ENCODE peak calls at places on chromosomes 7 and 10, in six cellular contexts. E, A, H, Y, S and L are unnamed samples.

GRCh38 chr7:137930616-137931015 is 71.3 kb downstream of the CREB3L2 start:
- DNase-seq in E (no peak), A (peak), H (peak), Y (no peak), S (peak), L (no peak)

GRCh38 chr7:362416-363096 is 72.6 kb downstream of the FOXL3 start:
- DNase-seq in E (no peak), A (peak), H (no peak), Y (no peak), S (no peak), L (no peak)

GRCh38 chr7:101725911-101726310 is 91.5 kb upstream of the CUX1 start:
- DNase-seq in E (no peak), A (no peak), H (no peak), Y (no peak), S (no peak), L (no peak)

GRCh38 chr10:75398238-75398629 is 3.3 kb downstream of the ZNF503 start:
- DNase-seq in E (no peak), A (no peak), H (peak), Y (no peak), S (no peak), L (no peak)

GRCh38 chr7:69670701-69671100 is 72.4 kb downstream of the AUTS2 start:
- DNase-seq in E (no peak), A (no peak), H (no peak), Y (no peak), S (no peak), L (no peak)

GRCh38 chr10:73413108-73413527 is 740 bp downstream of the ANXA7 start:
- DNase-seq in E (no peak), A (no peak), H (no peak), Y (peak), S (peak), L (no peak)

GRCh38 chr7:143322646-143323343 is 6.9 kb downstream of the CLCN1 start:
- DNase-seq in E (no peak), A (no peak), H (peak), Y (no peak), S (no peak), L (no peak)

GRCh38 chr10:99540673-99541531 is 8.2 kb downstream of the NKX2-3 start:
- DNase-seq in E (no peak), A (no peak), H (peak), Y (no peak), S (peak), L (no peak)

GRCh38 chr10:43322769-43323168 is 48.7 kb upstream of the FXYD4 start:
- DNase-seq in E (peak), A (peak), H (peak), Y (peak), S (peak), L (peak)

GRCh38 chr10:43320226-43320625 is 51.2 kb upstream of the FXYD4 start:
- DNase-seq in E (no peak), A (no peak), H (no peak), Y (no peak), S (no peak), L (no peak)

GRCh38 chr10:43323245-43323644 is 48.2 kb upstream of the FXYD4 start:
- DNase-seq in E (no peak), A (no peak), H (no peak), Y (no peak), S (no peak), L (no peak)

GRCh38 chr10:43324847-43325246 is 46.6 kb upstream of the FXYD4 start:
- DNase-seq in E (no peak), A (no peak), H (no peak), Y (no peak), S (no peak), L (no peak)

GRCh38 chr10:43322321-43322720 is 49.1 kb upstream of the FXYD4 start:
- DNase-seq in E (no peak), A (no peak), H (no peak), Y (no peak), S (no peak), L (no peak)
- H3K4me3 ChIP-seq in E (peak), A (no peak), H (peak), Y (no peak), S (no peak), L (no peak)

DNA sequence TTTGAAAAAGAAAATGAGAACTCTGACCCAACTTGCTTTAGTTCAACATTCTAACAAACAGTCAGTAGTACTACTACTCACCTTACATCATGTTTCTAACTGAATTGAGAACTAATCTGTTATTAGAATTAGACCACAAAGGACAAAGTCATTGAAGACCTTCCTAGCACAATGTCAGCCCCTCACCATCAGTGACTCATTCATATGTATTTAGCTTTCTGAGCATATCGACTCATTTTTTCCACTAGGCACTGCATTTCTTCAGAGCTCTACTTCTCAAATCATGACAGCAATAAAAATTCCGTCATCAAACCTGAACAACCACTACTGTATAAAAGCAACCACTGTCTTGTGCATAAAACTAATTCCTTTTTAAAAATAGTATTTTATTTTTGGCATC is 4.4 kb upstream of the LRRN3 start:
- DNase-seq in E (no peak), A (peak), H (peak), Y (no peak), S (no peak), L (no peak)
- H3K23ac ChIP-seq in E (no peak), A (no peak), H (no peak), Y (no peak), S (no peak), L (no peak)

GRCh38 chr10:52801951-52802350 is 29.4 kb upstream of the MBL2 start:
- DNase-seq in E (no peak), A (no peak), H (no peak), Y (no peak), S (no peak), L (no peak)

GRCh38 chr10:52807803-52808202 is 35.2 kb upstream of the MBL2 start:
- DNase-seq in E (no peak), A (no peak), H (no peak), Y (no peak), S (no peak), L (no peak)

GRCh38 chr10:52805414-52806285 is 33.1 kb upstream of the MBL2 start:
- DNase-seq in E (no peak), A (no peak), H (no peak), Y (no peak), S (no peak), L (no peak)
- H3K4ac ChIP-seq in E (no peak), A (no peak), H (no peak), Y (no peak), S (no peak), L (no peak)

GRCh38 chr10:86964061-86964846 is 4.0 kb upstream of the ADIRF start:
- DNase-seq in E (no peak), A (no peak), H (no peak), Y (no peak), S (no peak), L (no peak)
- H3K4me3 ChIP-seq in E (no peak), A (no peak), H (no peak), Y (no peak), S (no peak), L (no peak)

GRCh38 chr10:132533571-132534260 is 3.9 kb upstream of the INPP5A start:
- DNase-seq in E (no peak), A (no peak), H (no peak), Y (no peak), S (no peak), L (no peak)

GRCh38 chr10:132535065-132535651 is 2.4 kb upstream of the INPP5A start:
- DNase-seq in E (no peak), A (no peak), H (no peak), Y (no peak), S (no peak), L (no peak)

GRCh38 chr10:132536241-132536963 is 1.2 kb upstream of the INPP5A start:
- DNase-seq in E (no peak), A (no peak), H (no peak), Y (no peak), S (no peak), L (no peak)

GRCh38 chr10:132532784-132533560 is 4.6 kb upstream of the INPP5A start:
- DNase-seq in E (no peak), A (peak), H (no peak), Y (peak), S (peak), L (no peak)

DNA sequence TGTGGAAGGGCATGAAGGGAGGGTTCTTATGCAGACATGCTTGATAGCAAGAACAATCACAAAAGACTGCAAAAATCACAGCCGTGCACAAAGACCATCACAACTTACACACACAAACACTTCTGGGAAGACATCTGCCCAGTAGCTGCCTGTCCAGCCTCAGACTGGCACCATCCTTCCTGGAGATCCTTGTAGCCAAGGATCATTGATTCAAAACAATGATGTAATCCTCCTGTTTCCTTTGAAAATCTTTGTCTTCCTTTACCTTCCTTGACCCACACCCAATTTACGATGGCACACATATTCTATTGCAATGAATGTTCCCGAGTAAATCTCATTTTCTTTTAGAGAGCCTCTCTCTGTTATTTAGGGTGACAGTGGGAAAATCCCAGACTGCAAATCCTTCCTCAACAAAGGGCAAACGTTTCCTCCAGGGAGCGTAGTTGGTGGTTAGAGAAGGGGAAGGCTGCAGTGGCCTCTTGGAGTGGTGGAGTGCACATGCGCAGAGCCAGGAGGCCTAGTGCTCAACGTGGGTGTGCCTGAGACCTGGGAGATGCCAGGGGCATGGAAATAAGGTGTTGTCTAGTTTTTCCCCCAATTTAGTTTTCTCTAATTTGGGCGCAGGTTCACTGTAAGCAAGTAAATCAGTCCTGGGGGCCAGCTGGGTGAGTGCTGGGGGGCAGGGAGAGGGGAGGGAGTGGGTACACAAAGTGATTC is 3.1 kb upstream of the INPP5A start:
- DNase-seq in E (no peak), A (no peak), H (no peak), Y (no peak), S (no peak), L (no peak)
- H3K23ac ChIP-seq in E (no peak), A (peak), H (no peak), Y (peak), S (no peak), L (no peak)

GRCh38 chr10:132076578-132077081 is 10.9 kb downstream of the JAKMIP3 start:
- DNase-seq in E (no peak), A (no peak), H (no peak), Y (no peak), S (no peak), L (no peak)

GRCh38 chr10:132075909-132076577 is 10.3 kb downstream of the JAKMIP3 start:
- DNase-seq in E (no peak), A (no peak), H (no peak), Y (no peak), S (no peak), L (no peak)

GRCh38 chr10:132077091-132077490 is 11.3 kb downstream of the JAKMIP3 start:
- DNase-seq in E (no peak), A (no peak), H (no peak), Y (no peak), S (no peak), L (no peak)

DNA sequence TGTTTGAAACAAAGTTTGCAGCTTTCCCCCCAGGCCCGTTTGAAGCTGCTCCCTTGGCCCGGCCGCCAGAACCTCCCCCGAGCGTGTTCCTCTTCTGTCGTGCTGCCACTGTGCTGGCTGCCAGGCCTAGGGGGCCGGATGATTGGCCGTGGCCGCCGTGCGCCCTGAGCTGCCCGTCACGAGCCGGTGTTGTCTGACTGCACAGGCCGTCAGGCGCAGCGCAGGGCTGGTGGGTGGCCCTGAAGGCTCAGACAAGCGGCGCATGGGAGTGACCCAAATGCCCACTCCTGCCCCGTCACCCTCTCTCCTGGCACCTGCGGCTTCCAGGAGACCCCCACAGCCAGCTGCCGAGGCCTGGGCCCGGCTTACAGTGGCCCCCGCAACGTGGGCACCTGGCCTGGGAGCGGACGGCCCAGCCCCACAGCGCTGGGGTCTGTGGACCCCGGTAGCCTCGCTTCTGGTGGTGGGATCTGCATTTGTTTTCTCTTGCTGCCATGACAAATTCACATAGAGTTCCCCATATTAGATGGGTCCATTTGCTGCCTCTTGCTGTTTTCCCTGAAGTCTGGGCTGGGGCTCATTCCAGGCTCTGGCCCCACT is 13.1 kb downstream of the JAKMIP3 start:
- DNase-seq in E (no peak), A (no peak), H (no peak), Y (no peak), S (no peak), L (no peak)
- H3K4ac ChIP-seq in E (no peak), A (no peak), H (no peak), Y (no peak), S (no peak), L (no peak)